ENCODE peak calls at places on chromosomes 3 and 15, in four cellular contexts. C is left ventricle myocardium inferior; A is CD4-positive, alpha-beta memory T cell; V is colonic mucosa. X is an unnamed sample.

GRCh38 chr3:99699841-99700240 is 61.4 kb downstream of the COL8A1 start:
- DNase-seq in C (no peak), V (no peak), A (no peak), X (no peak)

GRCh38 chr15:25095179-25095578 is 140.4 kb downstream of the SNRPN start:
- DNase-seq in C (no peak), A (no peak), V (no peak), X (no peak)

GRCh38 chr3:150094150-150094932 is 123.6 kb upstream of the PFN2 start:
- DNase-seq in C (no peak), A (no peak), V (no peak), X (no peak)

GRCh38 chr15:40914486-40914885 is 14.7 kb upstream of the DLL4 start:
- DNase-seq in V (no peak), A (no peak), C (no peak), X (no peak)

GRCh38 chr3:34012102-34012461 is 213.7 kb downstream of the PDCD6IP start:
- DNase-seq in C (no peak), V (no peak), A (no peak), X (no peak)

GRCh38 chr3:38000242-38000916 is 9.8 kb downstream of the VILL start:
- DNase-seq in V (no peak), C (no peak), A (no peak), X (no peak)

GRCh38 chr3:67609709-67610108 is 44.7 kb downstream of the SUCLG2 start:
- DNase-seq in V (no peak), C (no peak), A (no peak), X (no peak)

GRCh38 chr3:50194128-50194902 is 2.9 kb downstream of the GNAT1 start:
- DNase-seq in V (peak; percentile 63), A (peak; percentile 86), C (peak; percentile 65), X (peak; percentile 75)

GRCh38 chr15:79608041-79608440 is 175.9 kb downstream of the MINAR1 start:
- DNase-seq in A (no peak), V (no peak), C (no peak), X (no peak)

GRCh38 chr3:46261926-46262594 is 19.8 kb downstream of the CCR3 start:
- DNase-seq in C (no peak), V (no peak), A (no peak), X (no peak)

GRCh38 chr3:31953636-31954035 is 27.4 kb downstream of the OSBPL10 start:
- DNase-seq in A (no peak), V (no peak), C (no peak), X (no peak)

DNA sequence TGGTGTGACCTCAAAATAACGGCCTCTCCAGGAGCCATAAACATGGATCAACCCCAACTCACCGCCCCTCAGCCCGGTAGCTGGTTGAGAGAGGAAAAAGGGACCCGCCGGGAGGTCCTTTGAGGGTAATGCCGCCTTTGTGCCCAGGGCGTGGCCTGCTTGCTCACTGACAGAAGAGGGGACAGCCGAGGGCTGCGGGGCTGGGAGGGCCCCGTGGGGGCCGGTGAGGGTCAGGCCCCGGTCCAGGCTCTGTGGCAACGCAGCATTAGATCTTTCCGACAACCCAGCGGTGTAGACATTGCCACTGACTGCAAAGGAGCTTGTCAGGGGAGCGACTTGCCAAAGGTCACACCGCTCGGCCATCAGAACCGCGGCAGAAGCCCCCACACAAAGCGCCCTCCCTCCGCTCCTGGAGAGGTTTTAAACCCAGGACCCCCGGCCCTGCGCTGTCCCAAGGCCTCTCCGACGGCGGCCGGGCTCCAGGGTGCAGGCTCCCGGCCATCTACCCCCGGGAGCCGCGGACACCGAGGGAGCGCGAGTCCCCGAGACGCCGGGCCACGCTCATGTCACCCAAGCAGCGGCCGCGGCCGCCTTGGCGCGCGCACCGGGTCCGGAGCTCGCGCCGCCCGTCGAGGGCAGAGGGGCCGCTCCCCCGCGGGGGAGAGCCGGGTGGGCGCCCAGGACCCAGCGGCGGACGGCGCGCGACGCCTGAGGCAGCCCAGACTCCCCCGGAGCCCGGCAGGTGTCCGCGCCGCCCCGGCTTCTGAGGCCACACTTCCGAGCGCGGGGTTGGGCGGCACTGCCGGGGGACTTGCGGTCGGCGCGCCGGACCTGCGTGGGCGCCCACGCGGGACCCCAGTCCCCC is 975 bp downstream of the PCSK6 start:
- DNase-seq in A (no peak), C (no peak), V (no peak), X (no peak)
- H3K4me3 ChIP-seq in A (no peak overlapping the region), C (peak overlapping the region; percentile 69), V (peak overlapping the region; percentile 47), X (no peak overlapping the region)

GRCh38 chr15:70907784-70908471 is 15.3 kb downstream of the LRRC49 start:
- DNase-seq in C (no peak), A (no peak), V (no peak), X (no peak)

GRCh38 chr15:70906842-70907241 is 14.2 kb downstream of the LRRC49 start:
- DNase-seq in V (no peak), C (no peak), A (no peak), X (no peak)

DNA sequence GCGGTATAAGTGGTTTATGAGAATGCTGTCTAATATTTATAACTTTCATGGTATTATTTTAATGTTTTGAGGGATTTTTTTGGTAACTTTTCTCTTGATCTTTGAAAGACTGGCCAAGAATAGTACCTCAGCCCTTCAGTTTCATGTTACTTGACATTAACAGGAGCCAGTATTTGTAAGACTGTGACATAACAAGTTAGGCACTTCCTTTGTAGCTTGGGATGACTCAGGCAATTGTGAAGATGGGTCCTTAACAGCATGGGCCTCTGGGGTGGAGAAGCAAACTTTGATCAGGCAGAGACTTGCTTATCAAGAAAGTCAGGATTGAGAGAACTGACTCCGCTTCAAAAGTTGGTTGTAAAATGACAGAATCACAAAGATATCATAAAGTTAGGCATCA is 9.5 kb downstream of the LRRC49 start:
- DNase-seq in A (no peak), V (peak; percentile 31), C (no peak), X (no peak)
- H3K36me3 ChIP-seq in A (no peaks in the 10 kb centered on the region), V (no peaks in the 10 kb centered on the region), C (peaks cover 32% of the 10 kb centered on the region), X (no peaks in the 10 kb centered on the region)

GRCh38 chr3:125375950-125376679 is 990 bp upstream of the ZNF148 start:
- DNase-seq in V (peak; percentile 20), C (no peak), A (no peak), X (no peak)
- H3K27ac ChIP-seq in V (peak overlapping the region; percentile 69), C (peak overlapping the region; percentile 97), A (peak overlapping the region; percentile 94), X (peak overlapping the region; percentile 94)

DNA sequence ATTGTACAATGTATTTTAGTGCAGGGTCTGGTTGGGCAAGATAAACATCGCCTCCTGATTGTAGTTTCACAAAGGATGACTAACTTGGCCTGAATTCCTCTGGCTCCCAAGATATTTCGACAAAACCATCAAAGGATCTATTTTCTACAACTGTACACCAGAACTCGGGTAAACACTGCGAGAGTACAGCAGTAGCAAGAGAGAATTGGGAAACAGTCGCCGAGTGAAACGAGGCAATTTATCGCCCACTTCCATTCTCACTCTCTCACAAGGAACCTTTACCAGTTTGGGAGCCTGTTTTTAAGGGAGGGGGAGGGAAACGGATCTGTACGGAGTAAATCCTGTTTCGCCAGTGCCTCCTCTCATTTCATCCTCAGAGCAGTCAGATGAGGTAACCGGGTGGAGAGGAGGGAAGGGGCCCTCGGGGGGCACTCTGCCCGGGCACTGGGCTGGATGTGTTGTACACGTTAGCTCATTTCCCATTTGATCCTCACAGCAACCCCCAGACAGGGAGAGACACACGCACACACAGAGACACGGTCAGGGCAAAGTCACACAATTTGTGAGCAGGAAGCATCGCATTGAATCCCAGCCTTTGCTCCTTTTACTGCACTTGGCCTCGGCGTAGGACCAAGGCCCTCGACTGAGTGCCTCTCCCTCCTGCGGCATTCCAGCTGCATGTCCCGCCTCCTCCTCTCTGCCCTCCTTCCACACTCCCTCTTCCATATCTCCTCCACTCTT is 120.1 kb downstream of the LIPC start:
- DNase-seq in V (peak; percentile 81), A (no peak), C (no peak), X (no peak)
- H3K4me3 ChIP-seq in V (no peak overlapping the region), A (no peak overlapping the region), C (peak overlapping the region; percentile 43), X (no peak overlapping the region)

X was measured in CD8-positive, alpha-beta memory T cell.